ENCODE peak calls at places on chromosomes 2 and 18, in four cellular contexts. V is H1, I is mesenchymal stem cell, F is trophoblast cell. S is an unnamed sample.
A peak's percentile ranks its signal among the peaks of the same experiment; 100 is the strongest.

GRCh38 chr2:239934571-239935171 is 90.5 kb downstream of the NDUFA10 start:
- DNase-seq in F (peak; percentile 36), V (peak; percentile 85), I (peak; percentile 8), S (peak; percentile 79)

GRCh38 chr2:123958011-123958410 is 67.1 kb upstream of the CNTNAP5 start:
- DNase-seq in F (no peak), V (no peak), I (no peak), S (no peak)

GRCh38 chr18:61973273-61974115 is 80.7 kb upstream of the RNF152 start:
- DNase-seq in F (no peak), V (no peak), I (no peak), S (no peak)

GRCh38 chr18:32040936-32041335 is 22.3 kb downstream of the RNF125 start:
- DNase-seq in I (no peak), F (no peak), V (no peak), S (no peak)

GRCh38 chr2:219553168-219553417 is 9.3 kb downstream of the TMEM198 start:
- DNase-seq in V (no peak), F (no peak), I (no peak), S (no peak)

GRCh38 chr2:128808462-128809255 is 490.0 kb upstream of the HS6ST1 start:
- DNase-seq in I (peak; percentile 34), V (no peak), F (no peak), S (no peak)

GRCh38 chr18:79019876-79020275 is 40.3 kb downstream of the SALL3 start:
- DNase-seq in V (no peak), F (no peak), I (no peak), S (no peak)

GRCh38 chr18:11981633-11982366 is 493 bp downstream of the IMPA2 start:
- DNase-seq in V (peak; percentile 62), F (peak; percentile 44), I (peak; percentile 45), S (peak; percentile 69)

GRCh38 chr2:233068762-233069418 is 8.7 kb downstream of the INPP5D start:
- DNase-seq in V (no peak), F (no peak), I (no peak), S (no peak)

GRCh38 chr2:102708847-102709559 is 52.8 kb upstream of the TMEM182 start:
- DNase-seq in F (peak; percentile 51), V (no peak), I (peak; percentile 24), S (no peak)

GRCh38 chr18:43061816-43062215 is 53.7 kb downstream of the RIT2 start:
- DNase-seq in V (no peak), F (no peak), I (no peak), S (no peak)
- H2BK12ac ChIP-seq in V (no peak overlapping the region), F (no peak overlapping the region), I (no peak overlapping the region), S (no peak overlapping the region)

GRCh38 chr2:176892818-176893217 is 319.8 kb upstream of the HNRNPA3 start:
- DNase-seq in F (no peak), V (no peak), I (no peak), S (no peak)
- H3K4me3 ChIP-seq in F (no peak overlapping the region), V (no peak overlapping the region), I (no peak overlapping the region), S (no peak overlapping the region)

DNA sequence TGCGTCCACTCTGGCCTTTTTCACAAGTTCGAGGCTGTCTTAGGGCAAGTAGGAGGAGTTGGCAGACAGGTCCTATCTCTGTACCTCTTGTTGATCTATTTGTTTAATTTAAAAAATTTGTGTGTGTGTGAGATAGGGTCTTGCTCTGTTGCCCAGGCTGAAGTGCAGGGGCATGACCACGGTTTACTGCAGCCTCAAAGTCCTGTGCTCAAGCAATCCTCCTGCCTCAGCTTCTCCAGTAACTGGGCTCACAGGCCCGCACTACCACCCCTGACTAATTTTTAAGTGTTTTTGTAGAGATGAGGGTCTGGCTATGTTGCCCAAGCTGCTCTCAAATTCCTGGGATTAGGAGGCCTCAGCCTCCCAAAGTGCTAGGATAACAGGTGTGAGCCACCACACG is 4.2 kb upstream of the SLC35F6 start:
- DNase-seq in V (no peak), F (no peak), I (no peak), S (no peak)
- H2AK5ac ChIP-seq in V (no peak overlapping the region), F (no peak overlapping the region), I (peak overlapping the region; percentile 96), S (no peak overlapping the region)

DNA sequence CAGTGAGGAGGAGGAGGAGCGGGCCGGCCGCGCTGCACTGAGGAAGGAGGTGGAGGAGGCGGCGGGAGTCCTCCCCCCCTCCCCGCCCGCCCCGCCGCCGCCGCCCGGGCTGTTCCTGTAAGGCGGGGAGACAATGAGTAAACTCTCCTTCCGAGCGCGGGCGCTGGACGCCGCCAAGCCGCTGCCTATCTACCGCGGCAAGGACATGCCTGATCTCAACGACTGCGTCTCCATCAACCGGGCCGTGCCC is 259 bp downstream of the EPC2 start:
- DNase-seq in I (no peak), V (no peak), F (no peak), S (no peak)
- H2BK12ac ChIP-seq in I (peak overlapping the region; percentile 99), V (peak overlapping the region; percentile 99), F (no peak overlapping the region), S (no peak overlapping the region)

DNA sequence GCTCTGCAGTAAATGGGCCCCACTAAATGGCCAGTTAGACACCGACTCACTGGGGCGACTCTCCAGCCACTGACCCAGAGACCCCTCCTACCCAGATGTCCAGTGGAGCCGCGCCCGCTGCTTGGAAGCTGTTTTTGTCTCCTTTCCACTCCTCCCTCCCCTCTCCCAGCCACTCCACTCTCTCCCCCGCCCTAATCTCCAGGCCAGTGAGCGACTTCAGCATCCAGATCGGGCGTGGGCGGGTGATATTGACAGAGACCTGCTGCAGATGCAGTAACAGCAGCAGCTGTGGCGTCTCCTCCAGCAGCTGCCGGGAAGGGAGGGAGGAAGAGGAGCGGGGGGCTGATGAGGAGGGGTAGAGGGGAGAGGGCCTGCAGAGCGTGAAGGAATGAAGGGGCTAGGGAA is at the start of gene SCN7A:
- DNase-seq in I (peak; percentile 24), F (no peak), V (peak; percentile 64), S (peak; percentile 69)
- H3K4me3 ChIP-seq in I (peak within 1 kb of the TSS; percentile 67), F (no peak within 1 kb of the TSS), V (peak within 1 kb of the TSS; percentile 70), S (peak within 1 kb of the TSS; percentile 41)

DNA sequence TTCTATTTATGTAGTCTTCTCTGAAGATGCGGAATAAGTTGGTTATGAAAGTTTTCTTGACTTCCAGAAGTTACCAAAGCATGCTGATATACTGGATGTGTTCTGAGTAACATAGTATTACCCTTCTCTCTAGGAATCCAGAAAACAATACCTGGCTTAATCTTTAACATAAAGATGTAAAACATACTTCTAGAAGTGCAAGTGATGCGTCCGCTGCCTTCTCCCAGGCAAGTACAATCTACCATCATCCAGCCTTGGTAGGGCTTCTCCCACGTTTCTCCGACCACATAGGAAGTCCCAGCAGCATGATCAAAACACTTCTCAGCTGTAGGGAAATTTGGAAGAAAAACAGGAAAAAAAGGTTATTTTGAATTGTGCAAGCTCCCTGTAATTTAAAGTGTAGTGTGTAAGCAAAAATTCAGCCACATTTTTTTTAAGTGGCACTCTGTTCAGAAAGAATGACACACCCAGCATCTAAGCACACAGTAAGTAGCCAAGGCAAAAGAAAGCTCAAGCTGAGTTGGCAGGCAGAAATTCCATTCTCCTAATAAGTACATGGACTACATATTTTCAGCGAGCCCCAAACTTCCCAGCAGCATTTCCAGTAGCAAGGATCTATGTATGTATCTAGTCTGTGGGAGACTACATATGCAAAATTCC is 5.2 kb downstream of the FN1 start:
- DNase-seq in I (peak; percentile 55), F (no peak), V (no peak), S (no peak)
- H2AK5ac ChIP-seq in I (no peak overlapping the region), F (no peak overlapping the region), V (no peak overlapping the region), S (no peak overlapping the region)

DNA sequence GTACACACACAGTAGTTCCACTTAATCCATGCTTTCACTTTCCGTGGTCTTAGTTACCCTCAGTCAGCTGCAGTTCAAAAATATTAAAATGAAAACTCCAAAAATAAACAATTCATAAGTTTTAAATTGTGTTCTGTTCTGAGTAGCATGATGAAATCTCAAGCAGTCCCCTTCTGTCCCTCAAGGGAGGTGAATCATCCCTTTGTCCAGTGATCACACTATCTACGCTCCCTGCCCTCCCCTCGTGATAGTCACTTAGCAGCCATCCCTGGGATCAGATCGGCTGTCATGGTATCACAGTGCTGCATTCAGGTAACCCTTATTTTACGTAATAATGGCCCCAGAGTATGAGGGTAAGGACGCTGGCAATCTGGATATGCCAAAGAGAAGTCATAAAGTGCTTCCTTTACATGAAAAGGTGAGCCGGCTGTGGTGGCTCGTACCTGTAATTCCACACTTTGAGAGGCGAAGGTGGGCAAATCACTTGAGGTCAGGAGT is 5.8 kb upstream of the RTN4 start:
- DNase-seq in I (peak; percentile 76), V (no peak), F (peak; percentile 91), S (no peak)
- H2BK12ac ChIP-seq in I (no peak overlapping the region), V (peak overlapping the region; percentile 68), F (peak overlapping the region; percentile 6), S (no peak overlapping the region)

GRCh38 chr2:30148850-30149249 is 2.0 kb downstream of the YPEL5 start:
- DNase-seq in V (no peak), I (no peak), F (peak; percentile 46), S (no peak)
- H3K4me3 ChIP-seq in V (peak overlapping the region; percentile 85), I (peak overlapping the region; percentile 88), F (no peak overlapping the region), S (no peak overlapping the region)

GRCh38 chr18:75407468-75408437 is 19.8 kb downstream of the SMIM21 start:
- DNase-seq in I (peak; percentile 16), V (no peak), F (no peak), S (peak; percentile 75)
- H2AK5ac ChIP-seq in I (no peak overlapping the region), V (no peak overlapping the region), F (no peak overlapping the region), S (peak overlapping the region; percentile 12)

S was measured in neuronal stem cell.